ENCODE peak calls at places on chromosome 21, in five cellular contexts. S is A549, U is K562, J is SK-N-SH, T is GM12878. C is an unnamed sample.

GRCh38 chr21:36052860-36053766 is 7.2 kb downstream of the SETD4 start:
- DNase-seq in S (no peak), U (no peak), J (no peak), T (no peak), C (no peak)

GRCh38 chr21:37374026-37374425 is 7.5 kb downstream of the DYRK1A start:
- DNase-seq in S (peak), U (no peak), J (no peak), T (no peak), C (peak)

GRCh38 chr21:14675774-14676530 is 129.8 kb upstream of the SAMSN1 start:
- DNase-seq in S (no peak), U (peak), J (no peak), T (peak), C (no peak)

GRCh38 chr21:27550258-27550657 is 583.4 kb upstream of the ADAMTS5 start:
- DNase-seq in S (no peak), U (no peak), J (no peak), T (no peak), C (peak)

GRCh38 chr21:29343517-29343916 is 44.8 kb downstream of the BACH1 start:
- DNase-seq in S (no peak), U (no peak), J (no peak), T (no peak), C (peak)

GRCh38 chr21:28746166-28746565 is 246.5 kb downstream of the LTN1 start:
- DNase-seq in S (no peak), U (no peak), J (no peak), T (no peak), C (peak)

GRCh38 chr21:16792155-16792554 is 720.7 kb upstream of the CXADR start:
- DNase-seq in S (no peak), U (no peak), J (no peak), T (no peak), C (no peak)

GRCh38 chr21:44420416-44421205 is 34.7 kb upstream of the LRRC3 start:
- DNase-seq in S (no peak), U (no peak), J (no peak), T (no peak), C (no peak)

GRCh38 chr21:16742116-16742515 is 770.7 kb upstream of the CXADR start:
- DNase-seq in S (no peak), U (no peak), J (no peak), T (no peak), C (no peak)

GRCh38 chr21:15557925-15558324 is 171.9 kb upstream of the USP25 start:
- DNase-seq in S (no peak), U (peak), J (no peak), T (no peak), C (no peak)

GRCh38 chr21:35467536-35467935 is 418.4 kb upstream of the RUNX1 start:
- DNase-seq in S (no peak), U (no peak), J (no peak), T (no peak), C (peak)

GRCh38 chr21:43681650-43682049 is 22.3 kb downstream of the RRP1B start:
- DNase-seq in S (no peak), U (no peak), J (no peak), T (no peak), C (no peak)

GRCh38 chr21:17829472-17829871 is 10.3 kb upstream of the C21orf91 start:
- DNase-seq in S (no peak), U (no peak), J (no peak), T (no peak), C (peak)

GRCh38 chr21:41219498-41220207 is 51.7 kb downstream of the BACE2 start:
- DNase-seq in S (no peak), U (no peak), J (no peak), T (no peak), C (no peak)

GRCh38 chr21:30072496-30072895 is 94.1 kb downstream of the CLDN17 start:
- DNase-seq in S (peak), U (peak), J (no peak), T (no peak), C (no peak)

GRCh38 chr21:36852293-36852692 is 114.2 kb downstream of the HLCS start:
- DNase-seq in S (no peak), U (no peak), J (no peak), T (no peak), C (no peak)

GRCh38 chr21:37758997-37759396 is 157.3 kb downstream of the KCNJ6 start:
- DNase-seq in S (peak), U (peak), J (peak), T (no peak), C (peak)

GRCh38 chr21:36369064-36369685 is 16.0 kb upstream of the CHAF1B start:
- DNase-seq in S (no peak), U (no peak), J (no peak), T (no peak), C (no peak)

GRCh38 chr21:36813071-36813470 is 114.2 kb downstream of the SIM2 start:
- DNase-seq in S (no peak), U (no peak), J (no peak), T (no peak), C (no peak)

GRCh38 chr21:17527240-17527639 is 14.4 kb downstream of the CXADR start:
- DNase-seq in S (peak), U (no peak), J (peak), T (no peak), C (peak)

GRCh38 chr21:36134820-36135390 is at the start of gene CBR3:
- DNase-seq in S (peak), U (no peak), J (peak), T (no peak), C (peak)

GRCh38 chr21:35559128-35559831 is 501.0 kb downstream of the SETD4 start:
- DNase-seq in S (no peak), U (peak), J (peak), T (no peak), C (peak)

GRCh38 chr21:35390013-35390776 is 341.1 kb upstream of the RUNX1 start:
- DNase-seq in S (no peak), U (no peak), J (peak), T (no peak), C (peak)

GRCh38 chr21:24045775-24046215 is 1561.5 kb downstream of the MRPL39 start:
- DNase-seq in S (peak), U (peak), J (peak), T (no peak), C (peak)

GRCh38 chr21:16535100-16535418 is 805.3 kb downstream of the USP25 start:
- DNase-seq in S (peak), U (no peak), J (peak), T (no peak), C (peak)

GRCh38 chr21:44301961-44302406 is 2.1 kb downstream of the PFKL start:
- DNase-seq in S (no peak), U (no peak), J (no peak), T (no peak), C (no peak)

GRCh38 chr21:29205988-29206387 is 75.5 kb downstream of the MAP3K7CL start:
- DNase-seq in S (peak), U (no peak), J (no peak), T (no peak), C (no peak)

GRCh38 chr21:15058718-15059316 is 6.0 kb downstream of the NRIP1 start:
- DNase-seq in S (peak), U (peak), J (no peak), T (no peak), C (peak)

GRCh38 chr21:16424331-16424749 is 694.6 kb downstream of the USP25 start:
- DNase-seq in S (peak), U (no peak), J (peak), T (no peak), C (no peak)

GRCh38 chr21:43597052-43597451 is 62.2 kb downstream of the HSF2BP start:
- DNase-seq in S (peak), U (no peak), J (no peak), T (no peak), C (peak)

GRCh38 chr21:29243188-29243587 is 55.5 kb upstream of the BACH1 start:
- DNase-seq in S (no peak), U (no peak), J (no peak), T (no peak), C (no peak)

GRCh38 chr21:36470294-36470693 is 9.6 kb downstream of the CLDN14 start:
- DNase-seq in S (no peak), U (no peak), J (no peak), T (no peak), C (no peak)

GRCh38 chr21:39552856-39553255 is 59.9 kb upstream of the B3GALT5 start:
- DNase-seq in S (no peak), U (no peak), J (no peak), T (no peak), C (no peak)

GRCh38 chr21:39561128-39561527 is 51.6 kb upstream of the B3GALT5 start:
- DNase-seq in S (no peak), U (no peak), J (no peak), T (no peak), C (no peak)

GRCh38 chr21:39559511-39559910 is 53.2 kb upstream of the B3GALT5 start:
- DNase-seq in S (no peak), U (no peak), J (no peak), T (no peak), C (no peak)

DNA sequence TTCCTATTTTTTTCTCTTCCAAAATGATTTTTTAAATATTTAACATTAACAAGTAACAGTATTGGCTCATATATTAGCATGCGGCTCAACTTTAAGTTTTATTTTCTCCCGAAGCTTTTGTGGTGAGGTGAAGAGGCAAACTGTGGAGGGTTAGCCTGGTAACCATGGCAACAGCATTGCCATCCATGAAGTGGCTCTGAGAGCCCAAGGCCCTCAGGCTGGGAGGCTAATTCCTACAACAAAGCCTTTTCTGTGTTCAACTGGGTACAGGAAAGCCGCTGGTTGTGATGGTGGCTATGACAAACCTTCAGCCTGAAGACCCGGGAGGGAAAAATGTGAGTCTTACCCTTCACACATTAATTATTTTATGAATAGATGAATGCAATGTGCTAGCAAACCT is 56.6 kb upstream of the B3GALT5 start:
- DNase-seq in S (no peak), U (no peak), J (peak), T (no peak), C (no peak)
- TF ChIP-seq RCOR1 in S (no peak), U (no peak), J (no peak), T (no peak), C (no peak)

DNA sequence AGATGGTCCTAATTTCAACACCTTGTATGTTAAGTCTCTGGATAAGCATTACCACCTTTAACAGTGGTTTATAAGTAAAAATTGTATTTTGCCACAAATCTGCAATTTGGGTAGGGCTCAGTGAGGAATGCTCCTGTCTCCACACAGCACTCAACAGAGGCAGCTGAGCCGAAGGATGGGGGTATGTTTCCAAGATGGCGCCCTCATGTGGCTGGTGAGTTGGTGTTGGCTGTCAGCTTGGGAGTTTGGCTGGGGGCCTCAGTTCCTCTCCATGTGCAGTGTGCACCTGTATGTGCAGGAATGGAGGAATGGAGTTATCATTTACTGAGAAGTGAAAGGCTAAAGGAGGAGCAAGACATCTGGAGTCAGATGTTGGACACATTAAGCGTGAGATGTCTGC is 136.8 kb downstream of the GABPA start:
- DNase-seq in S (peak), U (peak), J (no peak), T (no peak), C (no peak)
- TF ChIP-seq CTCF in S (no peak), U (no peak), J (peak), T (peak), C (peak)

GRCh38 chr21:33069645-33069993 is 322 bp upstream of the OLIG1 start:
- DNase-seq in S (no peak), U (no peak), J (no peak), T (no peak), C (no peak)

GRCh38 chr21:33070921-33071877 is 1.3 kb downstream of the OLIG1 start:
- DNase-seq in S (peak), U (no peak), J (peak), T (no peak), C (no peak)

GRCh38 chr21:33069994-33070811 is at the start of gene OLIG1:
- DNase-seq in S (peak), U (no peak), J (peak), T (no peak), C (peak)

GRCh38 chr21:33069243-33069642 is 698 bp upstream of the OLIG1 start:
- DNase-seq in S (no peak), U (no peak), J (no peak), T (no peak), C (no peak)

GRCh38 chr21:33071878-33072306 is 2.0 kb downstream of the OLIG1 start:
- DNase-seq in S (no peak), U (no peak), J (no peak), T (no peak), C (peak)
- TF ChIP-seq RCOR1 in S (no peak), U (no peak), J (no peak), T (no peak), C (no peak)

GRCh38 chr21:31927872-31928476 is 55.2 kb downstream of the HUNK start:
- DNase-seq in S (no peak), U (no peak), J (no peak), T (no peak), C (peak)
- TF ChIP-seq CTCF in S (no peak), U (no peak), J (no peak), T (no peak), C (no peak)

GRCh38 chr21:45630066-45630694 is 13.3 kb upstream of the PCBP3 start:
- DNase-seq in S (no peak), U (no peak), J (no peak), T (no peak), C (no peak)
- TF ChIP-seq RCOR1 in S (no peak), U (no peak), J (no peak), T (no peak), C (no peak)

GRCh38 chr21:34367320-34367935 is 3.6 kb downstream of the KCNE2 start:
- DNase-seq in S (peak), U (peak), J (peak), T (no peak), C (peak)

GRCh38 chr21:34369741-34370140 is 5.6 kb upstream of the SMIM11 start:
- DNase-seq in S (no peak), U (no peak), J (no peak), T (no peak), C (no peak)

DNA sequence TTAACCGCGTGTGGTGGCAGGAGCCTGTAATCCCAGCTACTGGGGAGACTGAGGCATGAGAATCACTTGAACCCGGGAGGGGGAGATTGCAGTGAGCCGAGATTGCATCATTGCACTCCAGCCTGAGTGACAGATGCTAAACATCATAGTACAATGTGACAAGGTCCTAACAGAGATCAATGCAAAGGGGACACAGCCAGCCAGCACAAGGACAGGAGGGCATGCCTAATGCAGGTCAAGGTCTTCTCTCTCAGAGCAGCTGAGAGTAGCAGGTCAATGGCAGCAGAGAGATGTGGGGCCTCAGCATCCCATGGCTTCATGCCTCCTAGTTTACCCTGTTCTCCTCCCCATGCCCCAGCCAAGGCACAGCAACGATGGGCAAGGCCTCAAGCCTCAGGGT is 3.0 kb upstream of the SMIM11 start:
- DNase-seq in S (no peak), U (no peak), J (no peak), T (no peak), C (no peak)
- TF ChIP-seq CTCF in S (no peak), U (no peak), J (no peak), T (no peak), C (no peak)

GRCh38 chr21:42310411-42311001 is 4.7 kb downstream of the TFF3 start:
- DNase-seq in S (no peak), U (no peak), J (no peak), T (no peak), C (no peak)

GRCh38 chr21:42312626-42313104 is 2.5 kb downstream of the TFF3 start:
- DNase-seq in S (no peak), U (no peak), J (no peak), T (no peak), C (no peak)

GRCh38 chr21:42313501-42313969 is 1.7 kb downstream of the TFF3 start:
- DNase-seq in S (no peak), U (no peak), J (no peak), T (no peak), C (no peak)

GRCh38 chr21:42311160-42311559 is 4.0 kb downstream of the TFF3 start:
- DNase-seq in S (no peak), U (no peak), J (no peak), T (no peak), C (no peak)

DNA sequence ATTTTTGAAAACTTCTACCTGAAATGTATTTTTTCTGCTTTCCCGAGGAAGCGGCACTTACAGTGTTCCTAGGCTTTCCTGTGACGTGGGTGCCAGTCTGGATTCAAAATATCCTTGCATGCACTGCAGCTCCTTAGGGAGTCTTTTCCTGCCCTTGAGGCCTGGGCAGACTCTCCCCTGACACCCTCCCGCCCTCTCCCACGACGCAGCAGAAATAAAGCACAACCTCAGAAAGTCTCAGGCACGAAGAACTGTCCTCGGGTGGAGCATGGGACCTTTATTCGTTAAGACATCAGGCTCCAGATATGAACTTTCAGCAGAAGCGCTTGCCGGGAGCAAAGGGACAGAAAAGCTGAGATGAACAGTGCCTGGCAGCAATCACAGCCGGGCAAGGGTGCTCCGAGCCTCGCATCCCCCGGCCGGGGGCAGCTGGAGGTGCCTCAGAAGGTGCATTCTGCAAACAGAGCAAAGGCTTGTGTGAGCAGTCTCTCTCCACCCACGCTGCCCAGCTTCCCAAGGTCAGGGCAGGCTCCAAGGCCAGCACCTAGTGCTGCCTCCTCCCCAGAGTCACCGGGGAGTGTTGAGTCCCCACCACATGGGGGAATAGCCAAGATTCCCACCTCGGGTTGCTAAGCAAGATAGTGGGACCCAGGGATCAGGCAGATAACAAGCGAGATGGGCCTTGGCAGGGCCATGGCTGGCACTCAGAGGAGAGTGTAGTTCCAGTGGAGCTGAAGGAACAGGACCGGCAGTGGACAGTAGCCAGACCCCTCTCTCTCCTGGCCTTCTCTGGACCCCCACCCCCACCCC is 3.2 kb downstream of the TFF3 start:
- DNase-seq in S (no peak), U (no peak), J (no peak), T (no peak), C (no peak)
- TF ChIP-seq RCOR1 in S (no peak), U (no peak), J (no peak), T (no peak), C (no peak)

DNA sequence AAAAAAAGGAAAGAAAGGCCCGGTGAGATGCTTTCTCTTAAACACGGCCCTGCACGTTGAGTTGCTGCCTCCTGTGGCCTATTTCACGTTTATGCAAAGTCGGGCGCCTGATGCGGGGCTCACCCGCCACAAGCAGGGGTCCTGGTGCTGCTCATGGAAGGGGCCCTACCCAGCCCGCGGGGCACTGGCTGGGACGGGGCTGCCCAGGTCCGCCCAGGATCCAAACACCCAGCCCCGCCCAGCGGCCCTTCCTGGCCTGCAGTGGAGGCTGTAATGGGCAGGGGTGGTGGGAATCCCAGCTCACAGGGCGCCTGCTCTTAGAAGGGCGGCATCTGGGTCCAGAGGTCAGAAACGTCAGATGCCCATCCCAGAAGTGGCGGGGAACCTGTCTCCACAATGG is 1.6 kb downstream of the COL6A2 start:
- DNase-seq in S (no peak), U (no peak), J (peak), T (no peak), C (peak)
- TF ChIP-seq CTCF in S (no peak), U (no peak), J (no peak), T (no peak), C (no peak)